ENCODE peak calls at places on chromosomes 12 and 14, in nine cellular contexts. One of them, this sample, is unnamed.

GRCh38 chr14:71321556-71322315 is 414.5 kb downstream of the PCNX1 start:
- DNase-seq in NCI-H1105: peak; percentile 58
- DNase-seq in Ammon's horn: peak; percentile 23
- DNase-seq in left ventricle myocardium inferior: no peak
- DNase-seq in SHP77: peak; percentile 10
- DNase-seq in GM10248: no peak
- DNase-seq in activated CD8-positive, alpha-beta memory T cell treated with anti-CD3 and anti-CD28 coated beads for 4 hours: no peak
- DNase-seq in adipocyte: peak; percentile 79
- DNase-seq in neural crest cell: peak; percentile 6
- DNase-seq in this sample: no peak

GRCh38 chr12:55657282-55657681 is 20.6 kb downstream of the OR10P1 start:
- DNase-seq in NCI-H1105: no peak
- DNase-seq in Ammon's horn: no peak
- DNase-seq in left ventricle myocardium inferior: no peak
- DNase-seq in SHP77: no peak
- DNase-seq in GM10248: no peak
- DNase-seq in activated CD8-positive, alpha-beta memory T cell treated with anti-CD3 and anti-CD28 coated beads for 4 hours: no peak
- DNase-seq in adipocyte: no peak
- DNase-seq in neural crest cell: no peak
- DNase-seq in this sample: no peak

GRCh38 chr14:50037837-50038236 is 78.5 kb downstream of the VCPKMT start:
- DNase-seq in NCI-H1105: no peak
- DNase-seq in Ammon's horn: peak; percentile 34
- DNase-seq in left ventricle myocardium inferior: no peak
- DNase-seq in SHP77: no peak
- DNase-seq in GM10248: peak; percentile 50
- DNase-seq in activated CD8-positive, alpha-beta memory T cell treated with anti-CD3 and anti-CD28 coated beads for 4 hours: no peak
- DNase-seq in adipocyte: no peak
- DNase-seq in neural crest cell: no peak
- DNase-seq in this sample: no peak

GRCh38 chr12:19608039-19608438 is 168.7 kb downstream of the AEBP2 start:
- DNase-seq in NCI-H1105: no peak
- DNase-seq in Ammon's horn: no peak
- DNase-seq in left ventricle myocardium inferior: no peak
- DNase-seq in SHP77: no peak
- DNase-seq in GM10248: no peak
- DNase-seq in activated CD8-positive, alpha-beta memory T cell treated with anti-CD3 and anti-CD28 coated beads for 4 hours: no peak
- DNase-seq in adipocyte: no peak
- DNase-seq in neural crest cell: no peak
- DNase-seq in this sample: no peak

GRCh38 chr14:42193426-42193766 is 586.7 kb downstream of the LRFN5 start:
- DNase-seq in NCI-H1105: no peak
- DNase-seq in Ammon's horn: no peak
- DNase-seq in left ventricle myocardium inferior: no peak
- DNase-seq in SHP77: no peak
- DNase-seq in GM10248: no peak
- DNase-seq in activated CD8-positive, alpha-beta memory T cell treated with anti-CD3 and anti-CD28 coated beads for 4 hours: no peak
- DNase-seq in adipocyte: no peak
- DNase-seq in neural crest cell: no peak
- DNase-seq in this sample: no peak

GRCh38 chr14:72758420-72758819 is 135.5 kb downstream of the DPF3 start:
- DNase-seq in NCI-H1105: no peak
- DNase-seq in Ammon's horn: no peak
- DNase-seq in left ventricle myocardium inferior: no peak
- DNase-seq in SHP77: no peak
- DNase-seq in GM10248: no peak
- DNase-seq in activated CD8-positive, alpha-beta memory T cell treated with anti-CD3 and anti-CD28 coated beads for 4 hours: no peak
- DNase-seq in adipocyte: no peak
- DNase-seq in neural crest cell: no peak
- DNase-seq in this sample: no peak

GRCh38 chr12:32390572-32391219 is 8.7 kb upstream of the FGD4 start:
- DNase-seq in NCI-H1105: no peak
- DNase-seq in Ammon's horn: no peak
- DNase-seq in left ventricle myocardium inferior: peak; percentile 25
- DNase-seq in SHP77: no peak
- DNase-seq in GM10248: peak; percentile 42
- DNase-seq in activated CD8-positive, alpha-beta memory T cell treated with anti-CD3 and anti-CD28 coated beads for 4 hours: no peak
- DNase-seq in adipocyte: no peak
- DNase-seq in neural crest cell: no peak
- DNase-seq in this sample: no peak

GRCh38 chr12:32558941-32559340 is 120.2 kb upstream of the DNM1L start:
- DNase-seq in NCI-H1105: no peak
- DNase-seq in Ammon's horn: no peak
- DNase-seq in left ventricle myocardium inferior: no peak
- DNase-seq in SHP77: no peak
- DNase-seq in GM10248: peak; percentile 77
- DNase-seq in activated CD8-positive, alpha-beta memory T cell treated with anti-CD3 and anti-CD28 coated beads for 4 hours: no peak
- DNase-seq in adipocyte: peak; percentile 91
- DNase-seq in neural crest cell: no peak
- DNase-seq in this sample: no peak

GRCh38 chr12:79326225-79326624 is 364.5 kb downstream of the PAWR start:
- DNase-seq in NCI-H1105: peak; percentile 48
- DNase-seq in Ammon's horn: no peak
- DNase-seq in left ventricle myocardium inferior: no peak
- DNase-seq in SHP77: no peak
- DNase-seq in GM10248: no peak
- DNase-seq in activated CD8-positive, alpha-beta memory T cell treated with anti-CD3 and anti-CD28 coated beads for 4 hours: no peak
- DNase-seq in adipocyte: no peak
- DNase-seq in neural crest cell: no peak
- DNase-seq in this sample: no peak

GRCh38 chr12:82964446-82964845 is 277.7 kb downstream of the TMTC2 start:
- DNase-seq in NCI-H1105: no peak
- DNase-seq in Ammon's horn: no peak
- DNase-seq in left ventricle myocardium inferior: no peak
- DNase-seq in SHP77: no peak
- DNase-seq in GM10248: no peak
- DNase-seq in activated CD8-positive, alpha-beta memory T cell treated with anti-CD3 and anti-CD28 coated beads for 4 hours: no peak
- DNase-seq in adipocyte: peak; percentile 65
- DNase-seq in neural crest cell: no peak
- DNase-seq in this sample: no peak

GRCh38 chr14:103393687-103394626 is 8.7 kb downstream of the MARK3 start:
- DNase-seq in NCI-H1105: no peak
- DNase-seq in Ammon's horn: no peak
- DNase-seq in left ventricle myocardium inferior: no peak
- DNase-seq in SHP77: peak; percentile 4
- DNase-seq in GM10248: no peak
- DNase-seq in activated CD8-positive, alpha-beta memory T cell treated with anti-CD3 and anti-CD28 coated beads for 4 hours: no peak
- DNase-seq in adipocyte: peak; percentile 82
- DNase-seq in neural crest cell: no peak
- DNase-seq in this sample: no peak

GRCh38 chr14:70873627-70874026 is 33.6 kb upstream of the PCNX1 start:
- DNase-seq in NCI-H1105: no peak
- DNase-seq in Ammon's horn: no peak
- DNase-seq in left ventricle myocardium inferior: no peak
- DNase-seq in SHP77: no peak
- DNase-seq in GM10248: no peak
- DNase-seq in activated CD8-positive, alpha-beta memory T cell treated with anti-CD3 and anti-CD28 coated beads for 4 hours: no peak
- DNase-seq in adipocyte: no peak
- DNase-seq in neural crest cell: no peak
- DNase-seq in this sample: no peak

GRCh38 chr12:82025462-82025861 is 266.3 kb upstream of the PPFIA2 start:
- DNase-seq in NCI-H1105: no peak
- DNase-seq in Ammon's horn: no peak
- DNase-seq in left ventricle myocardium inferior: no peak
- DNase-seq in SHP77: no peak
- DNase-seq in GM10248: no peak
- DNase-seq in activated CD8-positive, alpha-beta memory T cell treated with anti-CD3 and anti-CD28 coated beads for 4 hours: no peak
- DNase-seq in adipocyte: no peak
- DNase-seq in neural crest cell: no peak
- DNase-seq in this sample: no peak

GRCh38 chr12:104825408-104825807 is 132.7 kb downstream of the SLC41A2 start:
- DNase-seq in NCI-H1105: no peak
- DNase-seq in Ammon's horn: no peak
- DNase-seq in left ventricle myocardium inferior: no peak
- DNase-seq in SHP77: peak; percentile 6
- DNase-seq in GM10248: no peak
- DNase-seq in activated CD8-positive, alpha-beta memory T cell treated with anti-CD3 and anti-CD28 coated beads for 4 hours: no peak
- DNase-seq in adipocyte: no peak
- DNase-seq in neural crest cell: no peak
- DNase-seq in this sample: no peak

GRCh38 chr12:76863005-76863670 is 15.7 kb downstream of the CSRP2 start:
- DNase-seq in NCI-H1105: no peak
- DNase-seq in Ammon's horn: no peak
- DNase-seq in left ventricle myocardium inferior: no peak
- DNase-seq in SHP77: no peak
- DNase-seq in GM10248: no peak
- DNase-seq in activated CD8-positive, alpha-beta memory T cell treated with anti-CD3 and anti-CD28 coated beads for 4 hours: no peak
- DNase-seq in adipocyte: peak; percentile 74
- DNase-seq in neural crest cell: no peak
- DNase-seq in this sample: no peak

GRCh38 chr12:132657004-132657727 is 30.0 kb downstream of the POLE start:
- DNase-seq in NCI-H1105: no peak
- DNase-seq in Ammon's horn: no peak
- DNase-seq in left ventricle myocardium inferior: no peak
- DNase-seq in SHP77: no peak
- DNase-seq in GM10248: no peak
- DNase-seq in activated CD8-positive, alpha-beta memory T cell treated with anti-CD3 and anti-CD28 coated beads for 4 hours: no peak
- DNase-seq in adipocyte: no peak
- DNase-seq in neural crest cell: no peak
- DNase-seq in this sample: no peak

GRCh38 chr12:76311796-76312195 is 36.4 kb downstream of the BBS10 start:
- DNase-seq in NCI-H1105: no peak
- DNase-seq in Ammon's horn: no peak
- DNase-seq in left ventricle myocardium inferior: no peak
- DNase-seq in SHP77: no peak
- DNase-seq in GM10248: no peak
- DNase-seq in activated CD8-positive, alpha-beta memory T cell treated with anti-CD3 and anti-CD28 coated beads for 4 hours: no peak
- DNase-seq in adipocyte: peak; percentile 29
- DNase-seq in neural crest cell: no peak
- DNase-seq in this sample: no peak

GRCh38 chr12:7092986-7093460 is 778 bp upstream of the C1R start:
- DNase-seq in NCI-H1105: no peak
- DNase-seq in Ammon's horn: no peak
- DNase-seq in left ventricle myocardium inferior: no peak
- DNase-seq in SHP77: no peak
- DNase-seq in GM10248: no peak
- DNase-seq in activated CD8-positive, alpha-beta memory T cell treated with anti-CD3 and anti-CD28 coated beads for 4 hours: no peak
- DNase-seq in adipocyte: no peak
- DNase-seq in neural crest cell: no peak
- DNase-seq in this sample: no peak

GRCh38 chr14:22282429-22282828 is 306.6 kb downstream of the DAD1 start:
- DNase-seq in NCI-H1105: no peak
- DNase-seq in Ammon's horn: no peak
- DNase-seq in left ventricle myocardium inferior: no peak
- DNase-seq in SHP77: no peak
- DNase-seq in GM10248: peak; percentile 24
- DNase-seq in activated CD8-positive, alpha-beta memory T cell treated with anti-CD3 and anti-CD28 coated beads for 4 hours: no peak
- DNase-seq in adipocyte: no peak
- DNase-seq in neural crest cell: no peak
- DNase-seq in this sample: no peak

GRCh38 chr12:7498832-7499231 is 4.7 kb downstream of the CD163 start:
- DNase-seq in NCI-H1105: no peak
- DNase-seq in Ammon's horn: peak; percentile 63
- DNase-seq in left ventricle myocardium inferior: no peak
- DNase-seq in SHP77: no peak
- DNase-seq in GM10248: no peak
- DNase-seq in activated CD8-positive, alpha-beta memory T cell treated with anti-CD3 and anti-CD28 coated beads for 4 hours: no peak
- DNase-seq in adipocyte: peak; percentile 86
- DNase-seq in neural crest cell: no peak
- DNase-seq in this sample: no peak

GRCh38 chr12:122895757-122896636 is at the start of gene VPS37B:
- DNase-seq in NCI-H1105: peak; percentile 62
- DNase-seq in Ammon's horn: peak; percentile 73
- DNase-seq in left ventricle myocardium inferior: peak; percentile 83
- DNase-seq in SHP77: peak; percentile 82
- DNase-seq in GM10248: peak; percentile 92
- DNase-seq in activated CD8-positive, alpha-beta memory T cell treated with anti-CD3 and anti-CD28 coated beads for 4 hours: peak; percentile 75
- DNase-seq in adipocyte: peak; percentile 94
- DNase-seq in neural crest cell: peak; percentile 78
- DNase-seq in this sample: peak; percentile 68

GRCh38 chr12:23906329-23906728 is 43.1 kb downstream of the SOX5 start:
- DNase-seq in NCI-H1105: no peak
- DNase-seq in Ammon's horn: no peak
- DNase-seq in left ventricle myocardium inferior: no peak
- DNase-seq in SHP77: no peak
- DNase-seq in GM10248: no peak
- DNase-seq in activated CD8-positive, alpha-beta memory T cell treated with anti-CD3 and anti-CD28 coated beads for 4 hours: no peak
- DNase-seq in adipocyte: no peak
- DNase-seq in neural crest cell: peak; percentile 37
- DNase-seq in this sample: no peak